ENCODE peak calls at places on chromosomes 6 and 20, in six cellular contexts. E is GM12878, L is HCT116, F is K562, Q is HepG2, M is H1. D is an unnamed sample.

GRCh38 chr20:52410182-52410647 is 218.6 kb upstream of the ZFP64 start:
- DNase-seq in E (no peak), L (no peak), M (no peak), Q (no peak), F (no peak), D (no peak)

GRCh38 chr6:27375613-27376079 is 12.9 kb upstream of the ZNF391 start:
- DNase-seq in M (no peak), F (peak; percentile 33), Q (no peak), L (no peak), E (no peak), D (no peak)

GRCh38 chr6:161151059-161151645 is 122.7 kb downstream of the AGPAT4 start:
- DNase-seq in M (no peak), F (no peak), Q (no peak), E (no peak), L (no peak), D (no peak)

GRCh38 chr6:134105903-134106302 is 53.5 kb upstream of the SLC2A12 start:
- DNase-seq in L (no peak), M (no peak), Q (no peak), E (no peak), F (no peak), D (no peak)

GRCh38 chr6:834190-834589 is 141.3 kb upstream of the EXOC2 start:
- DNase-seq in L (no peak), E (no peak), M (no peak), F (no peak), Q (no peak), D (no peak)

GRCh38 chr6:109304284-109305015 is 77.8 kb downstream of the CD164 start:
- DNase-seq in F (peak; percentile 82), L (no peak), M (no peak), E (no peak), Q (no peak), D (no peak)

GRCh38 chr6:146543211-146543939 is at the start of gene RAB32:
- DNase-seq in M (peak; percentile 73), Q (peak; percentile 89), E (no peak), L (no peak), F (peak; percentile 88), D (peak; percentile 67)

GRCh38 chr6:120468486-120468885 is 865.8 kb downstream of the TBC1D32 start:
- DNase-seq in M (no peak), L (no peak), E (no peak), Q (no peak), F (no peak), D (no peak)

GRCh38 chr6:27866370-27867050 is 45.7 kb downstream of the OR2B2 start:
- DNase-seq in L (no peak), M (no peak), F (no peak), Q (peak; percentile 32), E (peak; percentile 74), D (no peak)

GRCh38 chr20:45450097-45450818 is 19.3 kb upstream of the WFDC2 start:
- DNase-seq in F (peak; percentile 36), L (peak; percentile 31), M (no peak), Q (peak; percentile 66), E (no peak), D (no peak)

GRCh38 chr6:150711584-150712501 is 112.2 kb downstream of the PLEKHG1 start:
- DNase-seq in E (no peak), M (no peak), L (no peak), F (no peak), Q (no peak), D (no peak)

GRCh38 chr20:24241466-24241865 is 228.0 kb upstream of the SYNDIG1 start:
- DNase-seq in Q (no peak), L (no peak), E (no peak), M (no peak), F (no peak), D (no peak)

GRCh38 chr20:641516-641913 is 11.5 kb downstream of the SRXN1 start:
- DNase-seq in F (peak; percentile 71), Q (peak; percentile 85), M (no peak), E (no peak), L (no peak), D (no peak)

DNA sequence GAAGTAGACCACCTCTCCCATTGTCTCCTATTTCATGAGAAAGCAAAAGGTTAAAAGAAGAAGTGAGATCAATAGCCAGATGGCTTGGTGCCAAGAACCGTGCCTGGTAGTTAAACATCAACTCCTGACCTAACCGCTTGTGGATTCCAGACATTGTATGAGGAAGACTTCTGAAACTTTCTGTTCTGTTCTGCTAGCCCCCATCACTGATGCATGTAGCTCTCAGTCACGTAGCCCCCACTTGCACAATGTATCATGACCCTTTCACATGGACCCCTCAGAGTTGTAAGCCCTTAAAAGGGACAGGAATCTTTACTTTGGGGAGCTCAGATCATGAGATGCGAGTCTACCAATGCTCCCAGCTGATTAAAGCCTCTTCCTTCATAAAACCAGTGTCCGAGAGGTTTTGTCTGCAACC is 301.2 kb downstream of the RNGTT start:
- DNase-seq in L (peak; percentile 16), Q (peak; percentile 60), M (no peak), F (no peak), E (peak; percentile 89), D (no peak)
- TF ChIP-seq ZNF274 in L (no peak), Q (no peak), M (no peak), F (no peak), E (no peak), D (no peak)

DNA sequence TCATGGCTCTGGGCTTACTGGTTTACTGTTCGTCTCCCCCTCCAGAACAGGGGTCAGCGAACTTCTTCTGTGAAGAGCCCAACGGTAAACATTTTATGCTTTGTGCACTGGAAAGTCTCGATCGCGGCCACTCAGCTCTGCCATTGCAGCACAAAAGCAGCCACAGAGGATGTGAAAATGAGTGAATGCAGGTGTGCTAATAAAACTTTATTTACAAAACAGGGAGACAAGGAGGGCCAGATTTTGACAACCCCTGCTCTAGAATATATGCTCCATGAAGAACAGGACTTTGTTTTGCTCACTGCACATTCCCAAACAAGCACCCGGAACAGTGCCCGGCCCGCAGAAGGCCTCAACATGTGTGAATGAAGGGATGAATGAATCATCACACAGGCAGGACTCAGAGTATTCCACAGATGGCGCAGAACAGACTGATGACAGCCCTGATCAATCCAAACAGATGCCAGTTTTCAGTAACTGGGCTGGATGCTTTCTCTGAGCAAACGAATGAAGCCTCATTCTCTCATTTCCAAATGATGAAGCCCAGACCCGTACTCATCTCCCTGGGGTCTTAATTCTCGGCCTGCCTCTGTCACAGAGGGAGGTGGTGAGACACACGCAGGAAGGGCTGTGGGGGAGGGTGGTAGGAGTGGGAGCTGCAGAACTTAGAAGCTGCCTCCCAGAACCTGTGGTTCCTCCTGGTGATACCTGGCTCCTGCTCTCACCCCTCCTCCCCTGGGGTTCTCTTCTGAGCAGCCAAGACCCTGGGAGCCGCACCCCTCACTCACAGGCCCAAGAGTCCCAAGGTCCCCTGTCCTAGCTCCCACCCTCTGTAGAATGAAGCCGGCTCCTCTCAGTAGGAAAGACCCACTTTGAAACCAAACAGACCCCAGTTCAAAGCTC is 196.4 kb downstream of the PREX1 start:
- DNase-seq in M (no peak), E (no peak), Q (no peak), L (no peak), F (no peak), D (no peak)
- TF ChIP-seq ZNF274 in M (no peak), E (no peak), Q (no peak), L (no peak), F (no peak), D (no peak)

DNA sequence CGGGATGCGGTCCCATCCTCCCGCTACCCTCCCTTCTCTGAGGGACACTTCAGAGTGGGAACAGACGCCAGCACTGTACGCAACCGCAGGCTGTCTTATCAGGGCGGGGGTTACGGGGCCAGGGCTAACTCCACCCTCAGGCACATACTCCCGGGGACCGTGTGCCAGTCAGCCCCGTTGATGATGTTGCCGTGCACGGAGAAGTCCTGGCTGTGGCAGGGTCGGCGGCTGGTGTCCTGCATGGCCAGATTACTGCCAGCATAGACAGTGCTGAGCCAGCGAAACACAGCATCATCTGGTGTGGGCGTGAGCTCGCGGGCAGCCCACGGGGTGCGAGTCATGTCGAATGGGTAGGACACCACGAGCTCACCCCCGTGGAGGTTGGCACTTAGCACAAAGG is 5.0 kb downstream of the CPXM1 start:
- DNase-seq in M (no peak), Q (no peak), L (no peak), F (peak; percentile 48), E (no peak), D (no peak)
- TF ChIP-seq ZNF274 in M (no peak), Q (no peak), L (no peak), F (no peak), E (no peak), D (no peak)

DNA sequence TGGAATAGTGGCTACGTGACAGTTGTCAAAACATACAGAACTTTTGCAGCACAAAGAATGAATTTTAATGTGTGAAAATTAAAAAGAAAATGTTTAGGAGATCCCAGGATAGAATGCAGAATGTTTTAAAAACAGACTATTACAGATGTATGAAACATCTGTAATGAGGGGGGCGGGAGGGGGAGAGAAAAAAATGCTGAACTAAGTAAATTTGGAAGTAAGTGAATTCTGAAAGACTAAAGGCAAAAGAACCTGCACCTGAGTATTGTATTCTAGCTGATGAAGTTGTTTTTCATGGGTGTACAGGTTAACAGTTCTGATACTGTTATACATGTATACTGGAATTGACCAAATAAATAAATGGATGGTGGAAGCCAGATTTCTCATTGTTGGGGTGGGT is 178.8 kb downstream of the ZFAND3 start:
- DNase-seq in Q (no peak), M (no peak), E (no peak), F (no peak), L (no peak), D (no peak)
- TF ChIP-seq ZNF274 in Q (no peak), M (no peak), E (no peak), F (no peak), L (no peak), D (no peak)

DNA sequence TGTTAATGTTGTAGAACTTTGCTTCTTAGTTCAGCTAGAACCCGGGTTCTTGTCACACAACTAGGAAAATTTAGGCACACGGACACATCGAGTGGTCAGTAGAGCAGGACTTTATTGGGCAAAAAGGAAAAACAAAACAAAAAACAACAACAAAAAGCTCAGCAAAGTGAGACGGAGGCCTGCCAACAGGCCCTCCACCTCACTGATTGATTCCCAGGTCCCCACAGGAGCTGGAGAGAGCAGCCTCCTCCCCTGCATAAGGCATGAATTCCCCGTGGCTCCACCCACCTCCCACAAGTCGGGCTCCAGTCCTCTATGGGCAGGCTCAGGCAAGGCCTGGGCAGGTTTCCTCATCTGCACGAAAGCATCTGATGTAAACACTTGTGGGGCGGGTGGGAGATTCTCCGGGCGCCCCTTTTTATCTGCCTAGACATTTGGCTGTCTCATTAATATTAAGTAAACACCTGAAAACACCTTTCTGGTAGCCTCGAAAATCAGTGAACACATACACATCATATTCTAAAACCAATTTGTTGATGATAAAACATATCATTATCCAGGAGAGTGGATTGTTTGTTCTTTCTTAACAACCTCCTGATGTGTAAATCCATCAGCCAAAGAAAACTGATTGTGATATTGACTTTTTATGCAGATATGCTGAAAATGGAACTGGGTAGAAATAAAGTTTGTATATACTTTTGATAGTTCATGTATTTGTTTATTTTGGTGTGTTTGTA is 75.5 kb downstream of the ADGRG6 start:
- DNase-seq in F (no peak), E (no peak), Q (peak; percentile 69), M (peak; percentile 47), L (peak; percentile 58), D (no peak)
- TF ChIP-seq ZNF274 in F (no peak), E (no peak), Q (no peak), M (no peak), L (no peak), D (no peak)